ENCODE peak calls at places on chromosomes 13 and 19, in seven cellular contexts. S is HepG2, E is GM12891, Z is GM12878, A is K562, U is H1, B is SK-N-SH. L is an unnamed sample.
A peak's percentile ranks its signal among the peaks of the same experiment; 100 is the strongest.

GRCh38 chr19:11141937-11142527 is 13.6 kb downstream of the SPC24 start:
- DNase-seq in A (no peak), U (peak; percentile 54), E (no peak), S (peak; percentile 35), Z (no peak), B (no peak), L (no peak)

GRCh38 chr13:83589816-83590215 is 292.5 kb downstream of the SLITRK1 start:
- DNase-seq in E (no peak), A (no peak), B (no peak), U (no peak), Z (no peak), S (no peak), L (no peak)

GRCh38 chr13:37701972-37702371 is 103.4 kb upstream of the POSTN start:
- DNase-seq in B (no peak), E (no peak), S (no peak), A (no peak), U (no peak), Z (no peak), L (no peak)

GRCh38 chr13:109819851-109820250 is 33.5 kb upstream of the IRS2 start:
- DNase-seq in S (no peak), B (no peak), U (no peak), E (no peak), A (no peak), Z (no peak), L (no peak)

GRCh38 chr13:75440100-75440499 is 41.9 kb downstream of the TBC1D4 start:
- DNase-seq in A (no peak), B (no peak), U (no peak), E (no peak), S (peak; percentile 90), Z (no peak), L (no peak)

GRCh38 chr19:13008926-13009787 is 13.9 kb downstream of the NFIX start:
- DNase-seq in Z (no peak), U (no peak), E (no peak), A (no peak), B (peak; percentile 17), S (no peak), L (no peak)

GRCh38 chr19:41843371-41843770 is 1.1 kb downstream of the LYPD4 start:
- DNase-seq in B (no peak), E (no peak), S (no peak), Z (no peak), U (no peak), A (peak; percentile 69), L (no peak)

GRCh38 chr13:26468203-26468602 is 89.3 kb upstream of the WASF3 start:
- DNase-seq in B (no peak), A (no peak), Z (no peak), E (no peak), S (no peak), U (peak; percentile 32), L (no peak)

GRCh38 chr13:98485561-98485960 is 91.3 kb downstream of the STK24 start:
- DNase-seq in U (no peak), Z (no peak), A (no peak), E (no peak), B (no peak), S (no peak), L (no peak)

GRCh38 chr19:10290439-10290875 is 705 bp downstream of the ICAM5 start:
- DNase-seq in U (peak; percentile 81), Z (no peak), S (no peak), A (peak; percentile 19), E (no peak), B (no peak), L (no peak)

GRCh38 chr19:42442833-42443232 is at the start of gene CXCL17:
- DNase-seq in E (no peak), S (no peak), A (no peak), U (no peak), B (no peak), Z (no peak), L (no peak)

GRCh38 chr19:48962029-48962848 is 2.9 kb upstream of the FTL start:
- DNase-seq in A (peak; percentile 77), S (peak; percentile 81), B (no peak), Z (no peak), E (peak; percentile 70), U (peak; percentile 62), L (peak; percentile 80)

GRCh38 chr13:111279253-111279652 is 41.2 kb upstream of the TEX29 start:
- DNase-seq in U (no peak), A (no peak), S (no peak), B (no peak), Z (no peak), E (no peak), L (no peak)

GRCh38 chr13:50969691-50970090 is 60.1 kb downstream of the RNASEH2B start:
- DNase-seq in S (peak; percentile 11), B (no peak), U (peak; percentile 57), Z (no peak), E (no peak), A (no peak), L (no peak)

GRCh38 chr13:79451500-79451962 is 29.4 kb upstream of the NDFIP2 start:
- DNase-seq in E (peak; percentile 22), Z (peak; percentile 71), A (peak; percentile 68), S (no peak), B (peak; percentile 6), U (no peak), L (peak; percentile 31)

GRCh38 chr19:447816-448546 is 12.9 kb downstream of the SHC2 start:
- DNase-seq in A (no peak), U (no peak), B (peak; percentile 89), Z (no peak), E (no peak), S (no peak), L (no peak)

GRCh38 chr19:10471909-10472308 is 31.2 kb downstream of the KEAP1 start:
- DNase-seq in U (no peak), B (peak; percentile 65), Z (no peak), A (peak; percentile 32), E (no peak), S (peak; percentile 54), L (no peak)

GRCh38 chr13:101626925-101627555 is 174.6 kb downstream of the ITGBL1 start:
- DNase-seq in S (no peak), U (no peak), A (no peak), E (peak; percentile 1), B (no peak), Z (peak; percentile 57), L (no peak)

GRCh38 chr13:101489635-101490034 is 37.2 kb downstream of the ITGBL1 start:
- DNase-seq in S (no peak), U (no peak), E (no peak), Z (no peak), A (no peak), B (no peak), L (no peak)

GRCh38 chr13:74529968-74530367 is 395.8 kb upstream of the KLF12 start:
- DNase-seq in S (no peak), U (no peak), A (no peak), Z (no peak), B (no peak), E (no peak), L (no peak)

GRCh38 chr13:57846600-57847173 is 215.1 kb downstream of the PCDH17 start:
- DNase-seq in B (no peak), A (no peak), S (no peak), Z (no peak), U (no peak), E (no peak), L (no peak)

DNA sequence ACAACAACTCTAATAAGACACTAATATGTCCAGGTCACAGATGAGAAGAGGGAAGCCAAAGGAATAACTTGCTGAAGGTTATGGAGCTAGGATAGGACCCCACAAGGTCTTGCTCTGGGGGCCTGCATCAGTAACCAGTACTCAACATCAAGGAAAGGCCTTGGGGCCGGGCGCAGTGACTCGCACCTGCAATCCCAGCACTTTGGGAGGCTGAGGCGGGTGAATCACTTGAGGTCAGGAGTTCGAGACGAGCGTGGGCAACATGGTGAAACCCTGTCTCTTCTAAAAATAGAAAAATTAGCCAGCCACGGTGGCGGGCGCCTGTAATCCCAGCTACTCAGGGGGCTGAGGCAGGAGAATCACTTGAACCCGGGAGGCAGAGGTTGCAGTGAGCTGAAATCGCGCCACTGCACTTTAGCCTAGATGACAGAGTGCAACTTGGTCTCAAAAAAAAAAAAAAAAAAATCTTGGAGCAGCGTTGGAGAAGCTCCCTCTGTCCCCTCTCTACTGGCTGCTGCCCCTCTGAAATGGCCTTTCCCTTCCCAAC is 1.8 kb downstream of the LONP1 start:
- DNase-seq in E (no peak), U (no peak), A (no peak), S (no peak), Z (no peak), B (no peak), L (no peak)
- TF ChIP-seq TAF1 in E (no peak), U (no peak), A (no peak), S (no peak), Z (no peak), B (no peak), L (no peak)

GRCh38 chr19:2477141-2477710 is 1.3 kb downstream of the GADD45B start:
- DNase-seq in A (no peak), U (peak; percentile 63), S (no peak), E (no peak), B (no peak), Z (no peak), L (no peak)
- TF ChIP-seq POLR2AphosphoS5 in A (no peak), U (no peak), S (no peak), E (no peak), B (no peak), Z (peak; percentile 2), L (no peak)

DNA sequence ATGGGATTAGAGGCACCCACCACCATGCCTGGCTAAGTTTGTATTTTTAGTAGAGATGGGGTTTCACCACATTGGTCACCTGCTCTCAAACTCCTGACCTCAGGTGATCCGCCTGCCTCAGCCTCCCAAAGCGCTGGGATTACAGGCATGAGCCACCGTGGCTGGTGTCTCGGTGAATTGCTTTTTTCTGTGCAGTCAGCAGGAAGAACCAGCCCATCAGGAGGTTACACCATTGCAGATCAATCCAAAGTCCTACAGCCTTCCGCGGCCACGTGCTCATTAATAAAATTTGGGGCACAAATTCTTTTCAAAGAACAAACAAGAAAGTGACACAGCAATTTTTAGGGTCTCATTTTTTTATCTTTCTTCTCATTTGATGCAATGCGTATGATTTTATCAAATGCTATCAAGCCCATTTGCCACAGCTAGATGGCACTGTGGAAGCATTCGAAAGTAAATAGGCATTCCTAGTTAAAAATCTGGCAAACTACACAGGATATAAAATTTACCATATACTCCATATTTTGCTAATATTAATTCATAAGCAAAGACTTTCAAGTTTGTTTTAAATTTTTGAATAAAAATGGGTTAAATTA is 54.4 kb upstream of the ZNF835 start:
- DNase-seq in S (no peak), B (peak; percentile 23), A (no peak), E (no peak), Z (no peak), U (no peak), L (no peak)
- TF ChIP-seq TAF1 in S (no peak), B (no peak), A (no peak), E (no peak), Z (no peak), U (no peak), L (no peak)

DNA sequence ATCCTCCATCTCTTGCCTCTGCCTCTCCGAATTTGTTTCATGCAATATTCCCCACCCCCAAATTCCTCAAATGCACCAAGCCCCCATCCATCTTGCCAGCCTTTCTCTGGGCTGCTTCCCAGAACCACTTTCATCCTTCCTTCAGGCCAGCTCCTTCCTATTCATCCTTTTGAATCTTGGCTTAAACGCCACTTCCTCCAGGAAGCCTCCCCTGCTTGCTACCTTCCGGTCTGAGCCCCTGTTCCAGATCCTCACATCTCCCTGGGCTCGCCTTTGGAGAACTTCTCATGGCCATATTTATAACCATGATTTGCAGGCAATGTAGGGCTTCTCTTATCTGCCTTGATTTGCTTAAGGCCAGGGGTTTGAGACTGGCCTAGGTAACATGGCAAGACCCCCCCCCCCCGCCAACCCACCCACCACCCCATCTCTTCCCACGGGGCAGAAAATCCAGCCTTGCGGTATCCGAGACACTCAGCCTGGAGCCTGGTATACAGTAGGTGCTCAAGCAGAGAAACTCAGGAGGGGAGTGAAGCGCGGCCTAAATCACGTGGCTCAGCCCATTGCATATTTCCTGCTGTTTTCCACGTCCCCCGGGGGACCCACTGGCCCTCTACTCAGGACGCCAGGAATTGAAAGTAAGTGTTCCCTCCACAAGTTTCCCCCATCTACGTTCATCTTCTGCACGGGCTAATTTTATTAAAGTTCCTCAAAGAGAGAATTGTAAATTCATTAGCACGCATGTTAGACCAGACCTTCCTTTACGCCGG is 151.9 kb downstream of the PTPRS start:
- DNase-seq in S (no peak), U (no peak), Z (no peak), A (no peak), E (no peak), B (no peak), L (no peak)
- TF ChIP-seq POLR2AphosphoS5 in S (no peak), U (no peak), Z (no peak), A (no peak), E (no peak), B (no peak), L (no peak)

L was measured in GM12892.